ENCODE peak calls at places on chromosomes 2 and 18, in four cellular contexts. Q is tibial artery, P is HCT116, L is hepatocyte. Z is an unnamed sample.

GRCh38 chr2:178865537-178865936 is 58.3 kb upstream of the TTN start:
- DNase-seq in P (no peak), L (no peak), Q (no peak), Z (no peak)

GRCh38 chr18:24727685-24728084 is 267.2 kb downstream of the HRH4 start:
- DNase-seq in Q (no peak), L (no peak), P (no peak), Z (no peak)

GRCh38 chr2:226673314-226673723 is 126.3 kb downstream of the IRS1 start:
- DNase-seq in L (peak; percentile 52), P (peak; percentile 98), Q (no peak), Z (no peak)

GRCh38 chr2:15073639-15074038 is 441.1 kb downstream of the LRATD1 start:
- DNase-seq in P (no peak), Q (no peak), L (no peak), Z (no peak)

GRCh38 chr2:35081001-35081628 is 1274.5 kb upstream of the CRIM1 start:
- DNase-seq in Q (no peak), L (no peak), P (no peak), Z (no peak)

GRCh38 chr2:65465857-65466256 is 33.5 kb upstream of the SPRED2 start:
- DNase-seq in P (no peak), L (no peak), Q (no peak), Z (no peak)

GRCh38 chr2:47503481-47504070 is 100.6 kb downstream of the MSH2 start:
- DNase-seq in L (no peak), P (no peak), Q (no peak), Z (no peak)

GRCh38 chr2:229408356-229408755 is 137.3 kb upstream of the PID1 start:
- DNase-seq in Q (peak; percentile 86), L (peak; percentile 81), P (peak; percentile 85), Z (no peak)

GRCh38 chr2:38148501-38148900 is 72.5 kb upstream of the CYP1B1 start:
- DNase-seq in Q (peak; percentile 34), L (peak; percentile 59), P (no peak), Z (no peak)

GRCh38 chr2:119482481-119483394 is 41.5 kb downstream of the SCTR start:
- DNase-seq in P (no peak), L (peak; percentile 13), Q (peak; percentile 46), Z (peak; percentile 90)

GRCh38 chr2:150698016-150698661 is 210.7 kb upstream of the RND3 start:
- DNase-seq in L (no peak), Q (no peak), P (no peak), Z (no peak)

GRCh38 chr2:16218651-16219050 is 278.3 kb downstream of the MYCN start:
- DNase-seq in P (peak; percentile 3), Q (no peak), L (peak; percentile 56), Z (no peak)

GRCh38 chr2:115609978-115610377 is 1167.5 kb downstream of the DPP10 start:
- DNase-seq in L (no peak), Q (no peak), P (no peak), Z (no peak)

GRCh38 chr2:120510751-120511395 is 164.9 kb downstream of the INHBB start:
- DNase-seq in Q (no peak), L (no peak), P (no peak), Z (peak; percentile 38)

GRCh38 chr2:95277246-95277906 is 3.1 kb downstream of the PROM2 start:
- DNase-seq in L (no peak), P (peak; percentile 23), Q (no peak), Z (peak; percentile 55)

GRCh38 chr2:217638031-217638430 is 364.8 kb downstream of the TNS1 start:
- DNase-seq in P (no peak), Q (no peak), L (no peak), Z (no peak)

GRCh38 chr2:120347387-120348010 is 1.6 kb downstream of the INHBB start:
- DNase-seq in P (no peak), Q (no peak), L (peak; percentile 59), Z (no peak)

GRCh38 chr2:41836944-41837343 is 210.9 kb upstream of the PKDCC start:
- DNase-seq in Q (no peak), P (peak; percentile 7), L (peak; percentile 80), Z (no peak)

GRCh38 chr2:15043336-15044058 is 411.0 kb downstream of the LRATD1 start:
- DNase-seq in L (no peak), P (no peak), Q (no peak), Z (no peak)

GRCh38 chr2:194819367-194819766 is 837.7 kb upstream of the SLC39A10 start:
- DNase-seq in L (no peak), Q (no peak), P (no peak), Z (no peak)

DNA sequence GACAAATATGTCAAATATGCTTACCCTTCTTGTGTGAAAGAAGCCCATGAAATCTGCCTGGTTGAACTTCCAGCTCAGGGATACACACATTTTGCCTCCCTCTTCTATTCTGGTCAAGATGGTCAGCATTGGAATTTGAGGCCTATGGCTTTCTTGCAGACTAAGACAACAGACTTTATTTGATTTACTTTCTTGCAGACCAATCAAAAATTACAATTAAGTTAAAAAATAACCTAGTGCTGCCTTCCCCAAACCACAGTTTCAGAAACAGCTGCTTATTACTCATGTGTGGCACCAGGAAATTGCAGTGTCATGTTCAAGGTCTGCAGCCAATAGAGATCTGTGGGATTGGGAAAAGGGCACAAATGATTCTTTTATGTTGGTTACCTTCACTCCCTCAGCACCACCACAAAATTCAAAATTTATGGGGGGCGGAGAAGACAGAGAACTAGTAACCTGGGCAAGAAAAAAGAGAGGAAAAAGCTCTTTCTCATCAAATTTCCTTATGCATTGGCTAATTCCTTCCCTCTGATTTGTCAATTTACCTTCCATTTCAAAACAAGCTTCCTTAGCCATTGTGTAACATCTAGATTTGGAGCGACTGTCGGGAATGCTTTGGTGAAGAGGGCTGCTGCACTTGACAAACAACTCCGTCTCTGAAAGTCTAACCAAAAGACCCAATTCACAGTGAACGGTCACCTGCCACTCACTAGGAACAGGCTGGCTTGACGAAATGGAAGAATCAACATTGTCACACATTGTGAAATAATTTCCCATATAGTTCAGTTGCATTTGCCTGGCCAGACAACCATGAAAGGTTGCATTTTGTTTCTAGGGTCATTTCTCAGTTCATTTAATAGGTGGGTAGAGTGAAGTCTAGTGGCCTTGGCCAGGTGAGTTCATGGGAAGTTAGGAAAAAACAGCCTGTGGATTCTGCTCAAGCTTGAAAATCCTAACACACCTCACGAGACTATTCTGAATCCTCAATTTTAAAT is 100.4 kb upstream of the FZD5 start:
- DNase-seq in P (no peak), L (peak; percentile 39), Q (no peak), Z (no peak)
- H3K27ac ChIP-seq in P (no peak overlapping the region), L (peak overlapping the region; percentile 76), Q (no peak overlapping the region), Z (no peak overlapping the region)

DNA sequence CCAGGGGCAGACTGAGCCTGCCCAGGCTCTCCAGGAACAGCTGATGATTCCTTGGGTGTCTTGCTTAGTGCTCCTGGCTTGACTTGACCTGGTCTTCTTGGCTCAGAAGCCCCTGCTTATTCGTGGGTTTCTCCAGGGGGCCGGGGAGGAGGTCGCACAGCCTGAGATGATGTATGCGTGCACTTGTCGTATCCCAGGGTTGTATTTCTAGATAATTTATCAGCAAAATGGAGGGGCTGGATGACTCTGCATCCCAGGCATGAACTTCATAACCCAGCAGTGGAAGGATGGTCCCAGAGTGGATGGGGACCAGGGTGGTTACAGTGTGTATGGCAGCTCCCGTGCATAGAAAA is 25.2 kb downstream of the IMPA2 start:
- DNase-seq in L (no peak), P (no peak), Q (no peak), Z (no peak)
- H3K4me1 ChIP-seq in L (peaks cover 36% of the 10 kb centered on the region), P (no peaks in the 10 kb centered on the region), Q (no peaks in the 10 kb centered on the region), Z (no peaks in the 10 kb centered on the region)

DNA sequence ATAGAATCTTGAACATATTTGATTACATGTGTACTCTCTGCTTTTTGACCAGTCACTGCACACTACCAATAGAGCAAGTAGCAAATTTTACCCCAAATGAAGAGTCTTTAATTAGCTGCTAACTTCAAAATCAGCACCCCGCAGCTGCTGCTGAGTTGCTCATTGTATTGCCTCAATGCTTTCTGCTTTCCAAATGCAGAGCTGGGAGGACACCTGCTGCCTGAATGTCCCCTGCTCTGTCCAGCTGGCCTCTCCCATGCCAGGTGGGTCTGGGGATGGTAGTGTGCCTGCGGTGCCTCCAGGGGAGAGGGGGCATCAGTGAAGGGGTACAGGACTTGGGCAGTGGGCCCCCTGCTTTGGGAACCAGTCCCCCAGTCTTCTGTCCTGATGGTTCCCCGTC is 184.8 kb downstream of the PRKCE start:
- DNase-seq in Q (no peak), L (no peak), P (no peak), Z (no peak)
- H3K4me3 ChIP-seq in Q (no peak overlapping the region), L (no peak overlapping the region), P (no peak overlapping the region), Z (no peak overlapping the region)

DNA sequence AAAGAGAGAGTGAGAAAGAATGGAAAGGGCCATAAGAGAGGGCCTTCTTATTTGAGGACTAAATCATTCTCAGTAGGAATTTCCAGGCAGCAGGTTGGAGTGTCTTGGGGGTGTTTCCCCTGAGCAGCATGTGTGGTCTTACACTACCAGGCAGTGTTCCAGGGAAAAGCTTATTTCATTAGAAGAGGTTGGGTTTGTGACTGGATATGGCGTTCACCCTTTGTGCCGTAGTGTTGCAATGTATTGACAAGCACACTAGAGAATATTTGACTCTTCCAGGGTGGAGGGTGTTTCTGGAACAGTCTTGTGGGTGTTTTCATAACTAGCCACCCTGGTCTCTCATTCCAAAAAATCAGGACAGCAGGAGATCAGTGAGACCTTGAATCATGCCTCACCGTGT is 105.5 kb downstream of the NRP2 start:
- DNase-seq in Q (no peak), L (no peak), P (no peak), Z (no peak)
- H3K27ac ChIP-seq in Q (no peak overlapping the region), L (no peak overlapping the region), P (no peak overlapping the region), Z (no peak overlapping the region)

GRCh38 chr2:28904295-28904694 is 9.8 kb downstream of the WDR43 start:
- DNase-seq in L (no peak), Q (no peak), P (no peak), Z (no peak)
- H3K4me1 ChIP-seq in L (peaks cover 3% of the 10 kb centered on the region), Q (no peaks in the 10 kb centered on the region), P (no peaks in the 10 kb centered on the region), Z (no peaks in the 10 kb centered on the region)

DNA sequence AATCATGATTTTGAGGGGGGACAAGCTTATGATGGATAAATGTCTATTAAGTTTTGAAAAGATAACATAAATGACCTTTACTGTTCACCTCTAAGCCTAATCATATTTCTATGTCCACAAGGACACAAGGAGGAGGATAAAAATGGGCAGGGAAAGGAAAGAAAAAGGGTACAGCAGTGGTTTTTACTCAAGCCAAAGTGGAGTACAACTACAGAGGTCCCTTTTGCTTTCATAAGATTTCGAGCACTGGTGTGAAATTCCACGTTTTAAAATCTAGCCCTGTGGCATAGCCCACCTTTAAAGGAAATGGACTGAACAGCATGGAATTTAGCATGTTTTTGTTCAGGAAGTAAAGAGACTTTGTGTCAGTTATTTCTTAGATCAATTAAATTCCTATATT is 19.2 kb downstream of the FN1 start:
- DNase-seq in L (no peak), P (no peak), Q (no peak), Z (no peak)
- H3K4me3 ChIP-seq in L (no peak overlapping the region), P (no peak overlapping the region), Q (no peak overlapping the region), Z (no peak overlapping the region)

DNA sequence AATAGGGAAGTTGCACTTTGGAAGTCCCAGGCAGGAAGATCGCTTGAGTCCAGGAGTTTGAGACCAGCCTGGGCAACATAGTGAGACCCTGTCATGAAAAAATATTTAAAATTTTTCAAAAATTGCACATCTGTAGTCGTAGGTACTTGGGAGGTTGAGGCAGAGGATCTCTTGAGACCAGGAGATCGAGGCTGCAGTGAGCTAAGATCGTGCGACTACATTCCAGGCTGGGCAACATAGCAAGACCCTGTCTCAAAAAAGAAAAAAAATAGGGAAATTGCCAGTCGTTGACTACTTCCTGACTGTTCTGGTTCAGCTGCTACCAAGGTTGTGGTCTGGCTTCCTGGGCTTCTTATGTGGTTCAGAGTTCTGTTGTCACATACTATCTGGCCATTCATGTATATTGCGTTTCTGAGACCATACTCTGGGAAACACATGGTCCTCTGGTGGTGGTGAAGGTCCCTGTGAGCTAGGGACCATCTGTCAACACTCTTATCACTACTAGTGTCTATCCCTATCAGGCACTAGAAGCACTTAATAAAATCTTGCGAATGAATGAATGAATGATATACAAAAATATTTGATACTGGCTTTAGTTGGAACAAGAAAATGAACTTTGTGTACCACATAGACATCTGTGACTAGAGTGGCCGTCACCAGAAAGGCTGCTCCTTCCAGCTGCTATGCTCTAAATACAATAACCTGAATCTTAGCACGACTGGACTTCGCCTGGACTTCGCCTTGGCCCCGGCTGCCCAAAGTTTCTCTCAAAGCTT is 861 bp upstream of the KLHL23 start:
- DNase-seq in L (no peak), P (no peak), Q (no peak), Z (no peak)
- H3K27ac ChIP-seq in L (peak overlapping the region; percentile 52), P (peak overlapping the region; percentile 72), Q (peak overlapping the region; percentile 74), Z (no peak overlapping the region)